ENCODE peak calls at places on chromosomes 16 and 17, in four cellular contexts. One of them, this sample, is unnamed.
A peak's percentile ranks its signal among the peaks of the same experiment; 100 is the strongest.

GRCh38 chr17:21213491-21214014 is 408 bp downstream of the TMEM11 start:
- DNase-seq in fibroblast of pulmonary artery: peak; percentile 27
- DNase-seq in thoracic aorta: no peak
- DNase-seq in A549: no peak
- DNase-seq in this sample: no peak

GRCh38 chr17:8031261-8031661 is 7.6 kb upstream of the ALOX15B start:
- DNase-seq in fibroblast of pulmonary artery: no peak
- DNase-seq in thoracic aorta: no peak
- DNase-seq in A549: no peak
- DNase-seq in this sample: no peak

GRCh38 chr17:65072577-65073178 is 16.1 kb upstream of the GNA13 start:
- DNase-seq in fibroblast of pulmonary artery: no peak
- DNase-seq in thoracic aorta: no peak
- DNase-seq in A549: peak; percentile 45
- DNase-seq in this sample: no peak

GRCh38 chr17:79928502-79929256 is 89.4 kb upstream of the CBX4 start:
- DNase-seq in fibroblast of pulmonary artery: no peak
- DNase-seq in thoracic aorta: no peak
- DNase-seq in A549: no peak
- DNase-seq in this sample: no peak

GRCh38 chr17:75109047-75109406 is 742 bp upstream of the ARMC7 start:
- DNase-seq in fibroblast of pulmonary artery: no peak
- DNase-seq in thoracic aorta: no peak
- DNase-seq in A549: no peak
- DNase-seq in this sample: no peak

GRCh38 chr17:57465551-57465950 is 209.2 kb downstream of the MSI2 start:
- DNase-seq in fibroblast of pulmonary artery: no peak
- DNase-seq in thoracic aorta: no peak
- DNase-seq in A549: no peak
- DNase-seq in this sample: no peak

GRCh38 chr16:17835118-17835949 is 364.6 kb upstream of the XYLT1 start:
- DNase-seq in fibroblast of pulmonary artery: no peak
- DNase-seq in thoracic aorta: no peak
- DNase-seq in A549: no peak
- DNase-seq in this sample: peak; percentile 12

GRCh38 chr17:46063239-46063638 is 64.2 kb downstream of the STH start:
- DNase-seq in fibroblast of pulmonary artery: peak; percentile 59
- DNase-seq in thoracic aorta: no peak
- DNase-seq in A549: peak; percentile 87
- DNase-seq in this sample: peak; percentile 90

GRCh38 chr17:76972046-76972641 is 103.9 kb downstream of the MGAT5B start:
- DNase-seq in fibroblast of pulmonary artery: no peak
- DNase-seq in thoracic aorta: no peak
- DNase-seq in A549: no peak
- DNase-seq in this sample: no peak

GRCh38 chr17:76538281-76538931 is 897 bp upstream of the CYGB start:
- DNase-seq in fibroblast of pulmonary artery: no peak
- DNase-seq in thoracic aorta: no peak
- DNase-seq in A549: no peak
- DNase-seq in this sample: no peak

GRCh38 chr16:70392606-70393005 is 45.9 kb downstream of the DDX19A start:
- DNase-seq in fibroblast of pulmonary artery: no peak
- DNase-seq in thoracic aorta: no peak
- DNase-seq in A549: no peak
- DNase-seq in this sample: no peak

GRCh38 chr16:53922067-53922804 is 218.3 kb downstream of the FTO start:
- DNase-seq in fibroblast of pulmonary artery: no peak
- DNase-seq in thoracic aorta: no peak
- DNase-seq in A549: no peak
- DNase-seq in this sample: no peak

GRCh38 chr17:49069585-49070273 is 62.8 kb upstream of the B4GALNT2 start:
- DNase-seq in fibroblast of pulmonary artery: peak; percentile 29
- DNase-seq in thoracic aorta: no peak
- DNase-seq in A549: no peak
- DNase-seq in this sample: no peak

GRCh38 chr17:419073-419735 is 66.6 kb upstream of the RPH3AL start:
- DNase-seq in fibroblast of pulmonary artery: no peak
- DNase-seq in thoracic aorta: no peak
- DNase-seq in A549: no peak
- DNase-seq in this sample: no peak

GRCh38 chr17:12800855-12801365 is 11.6 kb downstream of the ARHGAP44 start:
- DNase-seq in fibroblast of pulmonary artery: no peak
- DNase-seq in thoracic aorta: no peak
- DNase-seq in A549: no peak
- DNase-seq in this sample: no peak

DNA sequence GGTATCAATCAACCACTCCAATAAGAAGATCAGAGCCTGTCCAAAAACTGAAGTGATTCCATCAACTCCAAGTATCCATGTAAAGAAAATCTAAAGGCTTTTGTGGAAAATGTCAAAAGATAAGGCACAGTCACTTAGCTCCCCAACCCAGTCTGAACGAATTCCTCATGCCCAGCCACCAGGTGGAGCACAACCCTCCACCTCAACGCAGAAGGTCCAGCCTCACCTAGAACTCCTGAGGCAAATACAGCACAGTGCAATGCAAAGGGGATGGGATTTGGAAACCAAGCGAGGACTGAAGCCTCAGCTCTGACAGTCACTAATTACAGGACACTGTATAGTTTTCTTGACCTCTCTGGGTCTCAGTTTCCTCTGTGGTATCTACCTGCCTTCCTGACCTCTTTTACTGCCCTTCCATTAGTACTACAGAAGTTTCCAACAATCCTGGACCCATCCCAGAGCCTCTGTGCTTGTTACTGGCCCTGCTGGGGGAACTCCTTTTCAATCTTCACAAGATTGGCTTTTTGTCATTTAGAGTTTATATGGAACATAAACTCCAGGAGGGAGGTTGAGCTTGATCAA is 2.0 kb downstream of the NCBP3 start:
- DNase-seq in fibroblast of pulmonary artery: peak; percentile 61
- DNase-seq in thoracic aorta: no peak
- DNase-seq in A549: peak; percentile 78
- DNase-seq in this sample: peak; percentile 7
- TF ChIP-seq CTCF in fibroblast of pulmonary artery: peak; percentile 75
- TF ChIP-seq CTCF in thoracic aorta: peak; percentile 17
- TF ChIP-seq CTCF in A549: peak; percentile 83
- TF ChIP-seq CTCF in this sample: peak; percentile 80

GRCh38 chr17:42251115-42251514 is 25.1 kb downstream of the STAT5B start:
- DNase-seq in fibroblast of pulmonary artery: peak; percentile 68
- DNase-seq in thoracic aorta: no peak
- DNase-seq in A549: peak; percentile 48
- DNase-seq in this sample: no peak
- TF ChIP-seq CTCF in fibroblast of pulmonary artery: peak; percentile 54
- TF ChIP-seq CTCF in thoracic aorta: no peak
- TF ChIP-seq CTCF in A549: peak; percentile 46
- TF ChIP-seq CTCF in this sample: peak; percentile 58

GRCh38 chr16:2157480-2158261 is 2.1 kb downstream of the TRAF7 start:
- DNase-seq in fibroblast of pulmonary artery: no peak
- DNase-seq in thoracic aorta: no peak
- DNase-seq in A549: no peak
- DNase-seq in this sample: no peak

GRCh38 chr16:2155091-2156024 is at the start of gene TRAF7:
- DNase-seq in fibroblast of pulmonary artery: peak; percentile 100
- DNase-seq in thoracic aorta: peak; percentile 99
- DNase-seq in A549: peak; percentile 100
- DNase-seq in this sample: peak; percentile 100

GRCh38 chr16:2156849-2157224 is 1.3 kb downstream of the TRAF7 start:
- DNase-seq in fibroblast of pulmonary artery: no peak
- DNase-seq in thoracic aorta: no peak
- DNase-seq in A549: no peak
- DNase-seq in this sample: no peak

GRCh38 chr16:2154533-2155090 is 970 bp upstream of the TRAF7 start:
- DNase-seq in fibroblast of pulmonary artery: peak; percentile 19
- DNase-seq in thoracic aorta: no peak
- DNase-seq in A549: no peak
- DNase-seq in this sample: no peak

DNA sequence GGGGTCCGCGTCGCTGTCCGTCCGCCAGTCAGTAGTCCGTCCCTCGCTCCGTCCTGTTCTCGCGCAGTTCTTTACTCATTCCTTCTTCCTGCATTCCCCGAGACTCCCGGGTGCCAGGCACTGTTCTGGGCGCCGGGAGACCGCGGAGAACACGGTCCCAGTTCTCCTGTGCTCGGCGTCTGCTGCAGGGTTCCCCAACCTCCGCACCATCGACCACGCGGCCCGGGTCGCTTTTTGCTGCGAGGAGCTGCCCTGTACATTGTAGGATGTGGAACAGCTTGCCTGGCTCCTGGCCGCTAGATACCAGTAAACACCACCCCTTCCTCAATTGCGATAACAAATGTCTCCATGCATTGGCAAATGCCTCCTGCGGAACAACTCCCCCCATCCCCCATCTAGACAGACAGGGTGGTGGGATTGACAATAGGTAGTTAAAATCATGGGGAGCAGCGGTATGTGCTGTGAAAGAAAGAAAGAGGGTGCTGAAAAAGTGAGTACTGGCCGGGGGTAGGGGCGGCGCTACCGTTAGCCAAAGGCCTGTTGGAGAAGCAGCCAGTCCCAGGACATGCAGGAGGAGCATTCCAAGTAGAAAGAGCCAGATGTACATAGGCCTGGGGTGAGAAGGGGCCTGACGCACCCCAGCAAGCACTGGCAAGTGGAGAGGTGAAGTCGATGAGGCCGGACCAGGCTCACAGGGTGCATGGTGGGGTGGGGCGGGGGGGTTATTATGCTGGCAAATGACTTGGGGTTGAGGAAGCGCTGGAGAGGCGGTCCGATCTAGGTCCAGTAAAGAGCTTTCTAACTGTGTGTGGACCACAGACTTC is 655 bp downstream of the TRAF7 start:
- DNase-seq in fibroblast of pulmonary artery: peak; percentile 65
- DNase-seq in thoracic aorta: no peak
- DNase-seq in A549: no peak
- DNase-seq in this sample: peak; percentile 65
- TF ChIP-seq CTCF in fibroblast of pulmonary artery: no peak
- TF ChIP-seq CTCF in thoracic aorta: no peak
- TF ChIP-seq CTCF in A549: no peak
- TF ChIP-seq CTCF in this sample: no peak

DNA sequence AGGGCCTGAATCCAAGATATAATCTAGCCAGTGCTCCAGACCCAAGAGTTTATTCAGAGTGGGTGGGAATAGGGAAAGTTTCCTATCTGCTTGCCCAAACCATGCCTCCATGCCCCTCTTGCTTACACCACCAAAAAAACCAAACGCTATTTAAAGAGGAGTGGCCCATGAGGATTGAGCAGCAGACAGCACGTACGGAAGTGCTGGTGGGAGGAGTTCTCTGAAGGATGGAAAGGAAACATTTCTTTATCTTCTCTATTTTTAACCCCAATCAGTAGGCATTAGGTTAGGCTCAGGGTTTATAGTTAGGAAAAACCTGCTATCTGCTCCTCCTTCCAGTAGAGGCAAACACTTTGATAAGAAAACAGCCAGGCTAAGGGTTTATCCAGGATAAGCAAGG is 235.3 kb downstream of the ZFHX3 start:
- DNase-seq in fibroblast of pulmonary artery: no peak
- DNase-seq in thoracic aorta: no peak
- DNase-seq in A549: no peak
- DNase-seq in this sample: no peak
- TF ChIP-seq CTCF in fibroblast of pulmonary artery: no peak
- TF ChIP-seq CTCF in thoracic aorta: no peak
- TF ChIP-seq CTCF in A549: no peak
- TF ChIP-seq CTCF in this sample: no peak

This sample was measured in HFFc6.